ENCODE peak calls at places on chromosome 19, in nine cellular contexts. S, P, I, B, Q, H, E, A and Y are unnamed samples.

GRCh38 chr19:45852941-45853340 is 10.0 kb downstream of the SYMPK start:
- DNase-seq in S (peak), P (no peak), I (no peak), B (no peak), Q (no peak), H (no peak), E (no peak), A (no peak), Y (no peak)

GRCh38 chr19:40614595-40615411 is 13.6 kb downstream of the LTBP4 start:
- DNase-seq in S (no peak), P (peak), I (peak), B (peak), Q (peak), H (peak), E (peak), A (peak), Y (peak)

GRCh38 chr19:35712910-35713845 is 4.6 kb upstream of the KMT2B start:
- DNase-seq in S (no peak), P (peak), I (no peak), B (no peak), Q (no peak), H (no peak), E (peak), A (peak), Y (no peak)

GRCh38 chr19:51136333-51136732 is 5.8 kb upstream of the SIGLEC7 start:
- DNase-seq in S (no peak), P (no peak), I (no peak), B (no peak), Q (no peak), H (no peak), E (no peak), A (no peak), Y (no peak)

GRCh38 chr19:35507561-35507960 is 5.9 kb downstream of the DMKN start:
- DNase-seq in S (no peak), P (no peak), I (no peak), B (no peak), Q (no peak), H (no peak), E (no peak), A (no peak), Y (no peak)

GRCh38 chr19:29543381-29543780 is 17.6 kb downstream of the VSTM2B start:
- DNase-seq in S (no peak), P (no peak), I (no peak), B (no peak), Q (no peak), H (no peak), E (no peak), A (no peak), Y (no peak)

GRCh38 chr19:30519607-30520205 is 147.5 kb downstream of the ZNF536 start:
- DNase-seq in S (no peak), P (no peak), I (no peak), B (no peak), Q (no peak), H (no peak), E (no peak), A (no peak), Y (no peak)

GRCh38 chr19:32977269-32977668 is 5.2 kb downstream of the FAAP24 start:
- DNase-seq in S (no peak), P (no peak), I (no peak), B (peak), Q (peak), H (no peak), E (no peak), A (no peak), Y (peak)

GRCh38 chr19:4149518-4150288 is 3.7 kb upstream of the CREB3L3 start:
- DNase-seq in S (no peak), P (no peak), I (no peak), B (no peak), Q (no peak), H (no peak), E (no peak), A (peak), Y (no peak)

GRCh38 chr19:50377051-50377441 is 789 bp downstream of the NR1H2 start:
- DNase-seq in S (no peak), P (peak), I (peak), B (no peak), Q (no peak), H (peak), E (peak), A (no peak), Y (peak)

GRCh38 chr19:14916848-14917247 is 24.4 kb upstream of the OR7C2 start:
- DNase-seq in S (peak), P (no peak), I (peak), B (no peak), Q (no peak), H (peak), E (peak), A (no peak), Y (no peak)

GRCh38 chr19:2244122-2244411 is 5.1 kb upstream of the AMH start:
- DNase-seq in S (no peak), P (no peak), I (no peak), B (no peak), Q (no peak), H (no peak), E (no peak), A (no peak), Y (no peak)

GRCh38 chr19:11405846-11406643 is 13.1 kb downstream of the RGL3 start:
- DNase-seq in S (no peak), P (no peak), I (no peak), B (no peak), Q (no peak), H (no peak), E (peak), A (no peak), Y (no peak)

GRCh38 chr19:28876604-28877123 is 336.3 kb downstream of the UQCRFS1 start:
- DNase-seq in S (no peak), P (no peak), I (no peak), B (no peak), Q (no peak), H (no peak), E (no peak), A (no peak), Y (no peak)

GRCh38 chr19:27806471-27807070 is 1406.4 kb downstream of the UQCRFS1 start:
- DNase-seq in S (no peak), P (no peak), I (no peak), B (no peak), Q (no peak), H (no peak), E (no peak), A (no peak), Y (no peak)

GRCh38 chr19:4130635-4131438 is 6.9 kb upstream of the MAP2K2 start:
- DNase-seq in S (peak), P (peak), I (peak), B (peak), Q (peak), H (no peak), E (no peak), A (peak), Y (no peak)

GRCh38 chr19:46784262-46785053 is 3.9 kb downstream of the SLC1A5 start:
- DNase-seq in S (peak), P (peak), I (peak), B (peak), Q (peak), H (peak), E (peak), A (peak), Y (peak)

GRCh38 chr19:9008667-9009066 is 1.5 kb downstream of the MUC16 start:
- DNase-seq in S (no peak), P (no peak), I (no peak), B (no peak), Q (no peak), H (no peak), E (no peak), A (no peak), Y (no peak)

GRCh38 chr19:10403137-10404021 is at the start of gene CDC37:
- DNase-seq in S (peak), P (peak), I (peak), B (peak), Q (peak), H (peak), E (peak), A (peak), Y (peak)

GRCh38 chr19:4592445-4592844 is 33.0 kb upstream of the SEMA6B start:
- DNase-seq in S (no peak), P (no peak), I (no peak), B (no peak), Q (no peak), H (no peak), E (no peak), A (no peak), Y (no peak)

GRCh38 chr19:38862321-38863059 is 12.7 kb upstream of the HNRNPL start:
- DNase-seq in S (no peak), P (no peak), I (peak), B (no peak), Q (peak), H (no peak), E (no peak), A (peak), Y (peak)

GRCh38 chr19:46435009-46435408 is 6.3 kb upstream of the PNMA8C start:
- DNase-seq in S (no peak), P (no peak), I (no peak), B (no peak), Q (no peak), H (no peak), E (no peak), A (no peak), Y (no peak)

GRCh38 chr19:1172353-1173159 is 1.5 kb downstream of the SBNO2 start:
- DNase-seq in S (peak), P (no peak), I (peak), B (peak), Q (peak), H (no peak), E (no peak), A (peak), Y (peak)
- H2AFZ ChIP-seq in S (peak), P (no peak), I (no peak), B (peak), Q (no peak), H (no peak), E (no peak), A (no peak), Y (no peak)

DNA sequence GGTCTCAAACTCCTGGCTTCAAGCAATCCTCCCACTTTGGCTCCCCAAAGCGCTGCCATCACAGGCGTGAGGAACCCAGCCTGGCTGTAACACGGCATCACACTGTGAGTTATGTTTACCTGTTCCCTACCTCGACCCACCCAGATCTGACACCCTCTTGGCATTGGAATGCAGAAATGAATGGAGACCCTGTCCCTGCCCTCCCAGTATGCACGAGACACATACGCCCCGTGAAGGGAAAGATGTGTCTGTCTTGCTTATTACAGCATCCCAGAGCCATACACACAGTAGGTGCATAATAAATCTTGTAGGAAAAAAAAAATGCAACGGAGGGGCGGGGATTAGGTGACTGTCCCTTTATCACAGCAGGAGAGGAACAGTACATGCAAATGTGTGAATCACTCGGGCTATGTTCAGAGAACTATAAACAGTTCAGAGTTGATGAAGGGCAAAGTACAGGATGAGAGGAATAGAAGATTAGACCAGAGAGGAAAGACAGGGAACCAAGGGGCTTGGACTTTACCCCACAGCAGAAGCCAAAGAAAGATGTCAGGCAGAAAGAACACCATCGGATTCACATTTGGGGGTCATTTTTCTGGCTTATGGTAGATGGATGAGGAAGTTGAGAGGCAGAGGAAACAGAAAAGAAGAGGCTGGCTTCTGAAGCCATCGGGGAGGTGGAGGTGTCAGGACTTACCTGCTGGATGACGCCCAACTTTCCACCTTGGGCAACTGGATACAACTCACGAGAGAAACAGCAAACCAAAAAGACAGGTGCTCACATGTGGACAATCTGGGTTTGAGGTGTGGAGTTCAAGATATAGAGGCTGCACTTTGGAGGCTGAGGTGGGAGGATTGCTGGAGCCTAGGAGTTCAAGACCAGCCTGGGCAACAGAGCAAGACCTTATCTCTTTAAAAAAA is 94.3 kb downstream of the INSR start:
- DNase-seq in S (no peak), P (no peak), I (no peak), B (peak), Q (no peak), H (peak), E (no peak), A (peak), Y (no peak)
- H2AFZ ChIP-seq in S (no peak), P (no peak), I (no peak), B (no peak), Q (no peak), H (no peak), E (no peak), A (no peak), Y (no peak)

DNA sequence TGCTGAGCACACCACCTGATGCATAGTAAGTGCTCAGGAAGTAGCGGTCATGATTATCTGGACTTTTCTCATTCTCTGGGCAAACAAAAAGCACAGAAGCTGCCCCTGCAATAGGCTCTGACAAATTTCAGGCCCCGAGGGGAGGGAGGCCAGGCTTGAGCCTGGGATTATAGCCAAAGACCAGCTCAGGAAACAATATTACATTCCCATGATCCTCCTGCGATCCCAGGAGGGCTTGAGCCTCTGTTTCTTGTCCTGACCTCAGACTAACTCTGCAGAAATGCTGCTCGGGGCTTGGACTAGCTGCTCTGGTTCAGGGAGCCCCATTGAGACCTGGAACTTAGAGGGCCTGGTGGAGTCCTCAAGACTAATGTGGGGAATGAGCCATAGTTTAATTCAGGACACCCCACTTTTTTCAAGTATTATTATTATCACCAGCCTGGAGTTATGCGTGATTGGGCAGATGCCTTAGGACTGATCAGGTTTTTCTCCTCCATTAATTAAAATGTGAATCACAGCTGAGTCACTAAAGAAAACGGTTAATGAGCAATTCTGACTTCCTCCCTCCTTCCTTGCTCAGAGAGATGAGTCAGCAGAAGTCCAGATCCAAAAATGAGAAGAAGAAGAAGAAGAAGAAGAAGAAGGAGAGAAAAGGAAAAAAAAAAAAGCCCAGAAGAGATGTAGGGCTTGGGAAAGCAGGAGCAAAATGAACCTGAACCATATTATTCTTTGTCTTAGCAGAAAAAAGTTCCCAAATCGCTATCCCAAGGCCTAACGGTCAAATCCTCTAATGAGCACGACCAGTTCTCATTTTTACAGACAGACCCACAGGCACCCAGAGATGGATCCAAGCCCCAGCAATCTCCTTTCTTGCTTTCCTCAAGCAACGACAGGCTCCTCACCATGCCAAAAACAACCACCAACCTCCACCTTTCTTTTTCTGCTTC is 107.2 kb downstream of the CACNA1A start:
- DNase-seq in S (no peak), P (peak), I (peak), B (peak), Q (peak), H (no peak), E (no peak), A (no peak), Y (peak)
- H2AFZ ChIP-seq in S (no peak), P (peak), I (peak), B (peak), Q (peak), H (no peak), E (no peak), A (no peak), Y (peak)

GRCh38 chr19:1098177-1099051 is 3.2 kb upstream of the POLR2E start:
- DNase-seq in S (peak), P (no peak), I (peak), B (peak), Q (no peak), H (no peak), E (no peak), A (peak), Y (no peak)

GRCh38 chr19:1103691-1104451 is at the start of gene GPX4:
- DNase-seq in S (peak), P (peak), I (peak), B (peak), Q (peak), H (peak), E (peak), A (peak), Y (peak)

GRCh38 chr19:1104452-1105216 is 840 bp downstream of the GPX4 start:
- DNase-seq in S (peak), P (peak), I (peak), B (peak), Q (peak), H (peak), E (peak), A (peak), Y (peak)

GRCh38 chr19:1102407-1103106 is 1.2 kb upstream of the GPX4 start:
- DNase-seq in S (peak), P (no peak), I (peak), B (peak), Q (peak), H (peak), E (no peak), A (peak), Y (peak)

DNA sequence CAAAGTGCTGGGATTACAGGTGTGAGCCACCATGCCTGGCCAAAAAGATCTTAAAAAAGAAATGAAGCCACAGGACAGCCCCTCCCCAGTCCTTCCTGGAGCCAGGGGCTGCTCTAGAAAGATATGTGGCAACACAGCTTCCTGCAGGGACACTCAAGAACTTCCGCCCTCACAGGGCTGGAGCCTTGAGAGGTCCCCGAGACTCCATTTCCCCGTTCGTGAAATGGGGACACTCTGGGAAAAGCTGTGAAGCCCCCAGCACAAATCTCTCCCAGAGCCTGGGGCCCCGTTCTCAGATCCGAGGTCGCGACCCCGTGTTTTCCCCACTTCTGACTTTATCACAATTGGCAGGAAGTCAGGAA is 2.5 kb upstream of the GPX4 start:
- DNase-seq in S (no peak), P (no peak), I (no peak), B (no peak), Q (no peak), H (peak), E (peak), A (no peak), Y (no peak)
- H2AFZ ChIP-seq in S (peak), P (peak), I (no peak), B (peak), Q (no peak), H (peak), E (peak), A (peak), Y (no peak)

DNA sequence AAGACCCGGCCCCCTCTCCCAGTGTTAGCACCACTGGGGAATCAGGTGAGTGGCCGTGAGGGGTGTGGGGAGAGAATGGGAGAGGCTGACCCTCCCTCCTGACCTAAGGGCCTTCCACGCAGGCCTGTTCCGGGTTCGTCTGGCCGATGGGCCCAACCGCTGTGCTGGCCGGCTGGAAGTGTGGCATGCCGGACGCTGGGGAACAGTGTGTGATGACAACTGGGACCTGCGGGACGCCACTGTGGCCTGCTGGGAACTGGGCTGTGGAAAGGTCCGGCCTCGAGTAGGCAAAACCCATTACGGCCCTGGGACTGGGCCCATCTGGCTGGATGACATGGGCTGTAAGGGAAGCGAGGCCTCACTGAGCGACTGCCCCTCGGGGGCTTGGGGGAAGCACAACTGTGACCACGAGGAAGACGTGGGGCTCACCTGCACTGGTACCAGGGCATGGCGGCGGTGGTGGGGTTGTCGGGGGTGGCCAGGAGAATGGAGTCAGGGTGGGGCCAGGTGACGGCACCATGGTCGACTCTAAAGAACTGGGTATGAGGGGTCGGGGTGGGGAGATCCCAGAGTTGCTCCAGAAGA is 12.2 kb downstream of the SSC5D start:
- DNase-seq in S (no peak), P (no peak), I (no peak), B (no peak), Q (no peak), H (no peak), E (no peak), A (no peak), Y (no peak)
- H2AFZ ChIP-seq in S (no peak), P (no peak), I (no peak), B (peak), Q (no peak), H (no peak), E (no peak), A (no peak), Y (no peak)

GRCh38 chr19:58044886-58045285 is 11.1 kb downstream of the ZSCAN1 start:
- DNase-seq in S (no peak), P (no peak), I (no peak), B (no peak), Q (no peak), H (no peak), E (no peak), A (no peak), Y (no peak)

GRCh38 chr19:58045411-58046050 is 11.7 kb downstream of the ZSCAN1 start:
- DNase-seq in S (no peak), P (no peak), I (no peak), B (no peak), Q (no peak), H (no peak), E (no peak), A (no peak), Y (no peak)

GRCh38 chr19:58047672-58048071 is 11.4 kb upstream of the ZNF135 start:
- DNase-seq in S (no peak), P (no peak), I (no peak), B (no peak), Q (no peak), H (no peak), E (no peak), A (no peak), Y (no peak)

GRCh38 chr19:58044391-58044790 is 10.6 kb downstream of the ZSCAN1 start:
- DNase-seq in S (no peak), P (no peak), I (no peak), B (no peak), Q (no peak), H (no peak), E (no peak), A (no peak), Y (no peak)

DNA sequence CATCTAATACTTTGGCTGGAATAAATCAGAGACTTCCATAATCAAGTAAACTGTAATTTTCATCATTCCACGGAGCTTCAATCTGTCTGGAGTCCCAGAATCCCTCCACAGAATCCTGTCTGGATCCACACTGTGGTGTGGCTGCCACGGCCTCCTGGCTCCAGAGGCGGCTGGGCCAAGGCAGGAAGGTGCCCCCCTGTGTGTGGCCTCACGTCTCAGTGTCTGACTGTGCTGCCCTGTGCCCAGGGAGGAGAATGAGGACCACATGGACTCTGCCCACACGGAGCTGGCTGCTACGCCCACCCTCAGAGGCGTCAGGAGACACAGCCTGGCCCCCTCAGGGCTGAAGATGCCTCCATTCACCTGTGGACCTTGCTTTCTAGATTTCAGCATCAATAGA is 12.2 kb upstream of the ZNF135 start:
- DNase-seq in S (no peak), P (no peak), I (no peak), B (no peak), Q (no peak), H (no peak), E (no peak), A (no peak), Y (no peak)
- H2AFZ ChIP-seq in S (no peak), P (no peak), I (no peak), B (no peak), Q (no peak), H (no peak), E (no peak), A (no peak), Y (no peak)

GRCh38 chr19:55485439-55486011 is 537 bp downstream of the NAT14 start:
- DNase-seq in S (no peak), P (no peak), I (no peak), B (no peak), Q (no peak), H (peak), E (no peak), A (no peak), Y (no peak)
- H2AFZ ChIP-seq in S (peak), P (peak), I (peak), B (peak), Q (no peak), H (peak), E (no peak), A (peak), Y (peak)